ENCODE peak calls at places on chromosomes 5 and 9, in ten cellular contexts. T is GM13976, X is bronchial epithelial cell, R is fibroblast of pulmonary artery, K is heart right ventricle, G is AG09319, E is glutamatergic neuron, P is fibroblast of the aortic adventitia, M is GM12865, S is tibial artery. V is an unnamed sample.

GRCh38 chr9:130711469-130711868 is 17.9 kb downstream of the EXOSC2 start:
- DNase-seq in T (no peak), E (no peak), S (no peak), M (no peak), R (no peak), G (no peak), P (no peak), X (no peak), K (no peak), V (no peak)

GRCh38 chr9:128721487-128722010 is 2.4 kb downstream of the ZDHHC12 start:
- DNase-seq in P (no peak), S (no peak), X (no peak), K (no peak), G (no peak), T (no peak), E (no peak), M (no peak), R (no peak), V (no peak)

GRCh38 chr5:116759860-116760644 is 185.4 kb upstream of the SEMA6A start:
- DNase-seq in R (no peak), E (no peak), P (no peak), S (peak), M (no peak), G (no peak), K (no peak), X (no peak), T (no peak), V (no peak)

GRCh38 chr9:124038239-124038638 is 26.7 kb downstream of the LHX2 start:
- DNase-seq in X (no peak), T (no peak), S (no peak), R (peak), P (no peak), K (no peak), E (no peak), G (no peak), M (no peak), V (no peak)

GRCh38 chr5:1961952-1962595 is 79.3 kb upstream of the IRX4 start:
- DNase-seq in M (no peak), T (no peak), P (no peak), G (no peak), E (no peak), X (no peak), K (no peak), R (no peak), S (no peak), V (no peak)

GRCh38 chr9:110969971-110970381 is 68.3 kb downstream of the LPAR1 start:
- DNase-seq in P (peak), X (peak), G (no peak), E (no peak), K (no peak), S (no peak), R (peak), M (no peak), T (no peak), V (no peak)

GRCh38 chr9:129586241-129586640 is 34.7 kb downstream of the C9orf50 start:
- DNase-seq in K (no peak), M (no peak), E (no peak), T (no peak), G (no peak), P (no peak), R (no peak), S (no peak), X (no peak), V (no peak)

GRCh38 chr9:130461218-130461630 is 16.5 kb downstream of the ASS1 start:
- DNase-seq in G (no peak), T (peak), M (peak), R (peak), K (peak), E (peak), S (no peak), P (peak), X (no peak), V (peak)

GRCh38 chr5:117999939-118000549 is 988.3 kb downstream of the DTWD2 start:
- DNase-seq in T (no peak), M (peak), G (no peak), X (no peak), R (no peak), P (no peak), K (no peak), E (no peak), S (no peak), V (no peak)

GRCh38 chr5:168039485-168040005 is 251.9 kb upstream of the WWC1 start:
- DNase-seq in T (no peak), M (no peak), K (no peak), G (no peak), S (no peak), E (no peak), X (no peak), R (no peak), P (no peak), V (no peak)

GRCh38 chr9:121197135-121197534 is 4.5 kb downstream of the RAB14 start:
- DNase-seq in T (no peak), P (no peak), S (no peak), E (no peak), G (no peak), R (no peak), M (no peak), K (no peak), X (no peak), V (no peak)

GRCh38 chr5:145587308-145588071 is 247.7 kb downstream of the PRELID2 start:
- DNase-seq in X (peak), E (no peak), M (no peak), R (peak), P (peak), T (no peak), S (no peak), K (no peak), G (peak), V (no peak)

GRCh38 chr5:105817906-105818305 is 1852.8 kb downstream of the EFNA5 start:
- DNase-seq in E (no peak), X (no peak), M (no peak), K (no peak), R (no peak), P (no peak), T (no peak), G (no peak), S (no peak), V (no peak)

GRCh38 chr5:176365663-176366574 is 632 bp downstream of the ARL10 start:
- DNase-seq in E (peak), P (peak), S (peak), R (peak), G (peak), M (no peak), T (peak), K (peak), X (peak), V (no peak)

GRCh38 chr9:127204771-127205470 is 59.7 kb upstream of the GARNL3 start:
- DNase-seq in G (no peak), R (peak), E (peak), P (no peak), S (no peak), T (no peak), K (no peak), M (no peak), X (peak), V (no peak)
- TF ChIP-seq CTCF in G (peak), R (peak), E (no peak), P (peak), S (peak), T (peak), K (no peak), M (peak), X (peak), V (no peak)

GRCh38 chr5:55540024-55540423 is 5.3 kb upstream of the PLPP1 start:
- DNase-seq in R (peak), K (no peak), S (no peak), G (no peak), T (no peak), X (peak), M (peak), E (no peak), P (peak), V (no peak)

GRCh38 chr5:55534436-55535198 is at the start of gene PLPP1:
- DNase-seq in K (peak), T (peak), G (peak), M (peak), P (peak), R (peak), E (peak), X (peak), S (peak), V (peak)

GRCh38 chr5:55538621-55539020 is 3.9 kb upstream of the PLPP1 start:
- DNase-seq in P (peak), S (no peak), G (no peak), K (no peak), M (peak), T (peak), E (no peak), X (no peak), R (no peak), V (no peak)

GRCh38 chr5:55533806-55534435 is 843 bp downstream of the PLPP1 start:
- DNase-seq in R (peak), X (peak), S (peak), G (no peak), T (peak), E (peak), K (peak), M (peak), P (peak), V (peak)

DNA sequence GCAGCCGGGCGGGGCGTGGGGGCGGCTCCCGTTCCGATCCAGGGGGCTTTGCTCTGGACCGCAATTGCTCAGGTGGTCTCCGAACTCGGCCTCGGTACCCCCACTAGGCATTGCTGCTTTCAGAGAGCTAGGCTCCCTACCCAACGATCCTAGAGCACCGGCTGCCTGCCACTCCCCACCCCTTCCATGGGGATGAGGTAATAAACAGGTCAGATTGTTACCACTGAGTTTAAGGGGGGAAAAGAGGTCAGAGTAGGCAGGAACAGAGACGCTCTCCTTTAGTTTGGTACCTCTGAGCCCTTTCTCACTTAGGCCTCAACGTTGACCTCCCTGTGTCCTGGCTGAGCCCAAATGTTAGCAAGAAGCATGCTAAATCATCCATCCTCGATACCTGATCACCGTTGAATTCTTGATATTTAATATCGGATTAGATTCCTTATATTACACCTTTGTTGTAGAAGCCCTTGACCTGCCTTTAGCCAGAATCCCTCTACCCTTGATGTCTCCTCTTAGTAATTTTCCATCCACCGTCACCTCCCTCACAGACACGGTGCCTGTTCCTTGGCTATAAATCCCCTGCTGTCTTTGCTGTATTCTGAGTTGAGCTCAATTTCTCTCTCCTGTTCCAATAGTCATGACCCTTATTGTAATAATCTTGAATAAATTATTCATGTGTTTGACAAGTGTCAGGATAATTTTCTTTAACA is 588 bp upstream of the PLPP1 start:
- DNase-seq in E (no peak), T (no peak), K (peak), S (no peak), G (no peak), X (no peak), P (no peak), R (no peak), M (no peak), V (no peak)
- TF ChIP-seq CTCF in E (no peak), T (no peak), K (no peak), S (no peak), G (no peak), X (no peak), P (no peak), R (no peak), M (no peak), V (no peak)

GRCh38 chr9:2050236-2050635 is 35.1 kb downstream of the SMARCA2 start:
- DNase-seq in G (no peak), X (no peak), S (no peak), T (no peak), K (no peak), P (no peak), E (no peak), M (no peak), R (no peak), V (no peak)

GRCh38 chr9:2059131-2059929 is 44.2 kb downstream of the SMARCA2 start:
- DNase-seq in S (no peak), X (no peak), T (no peak), E (no peak), P (no peak), R (no peak), K (no peak), G (no peak), M (no peak), V (no peak)

GRCh38 chr9:2055203-2055658 is 40.1 kb downstream of the SMARCA2 start:
- DNase-seq in R (peak), K (no peak), S (no peak), E (no peak), T (no peak), M (peak), X (peak), G (no peak), P (peak), V (no peak)

GRCh38 chr9:2053883-2054845 is 39.0 kb downstream of the SMARCA2 start:
- DNase-seq in K (no peak), P (peak), M (peak), G (peak), T (peak), S (peak), X (no peak), R (peak), E (no peak), V (no peak)
- TF ChIP-seq CTCF in K (no peak), P (no peak), M (no peak), G (no peak), T (no peak), S (no peak), X (no peak), R (no peak), E (no peak), V (no peak)

GRCh38 chr9:98118640-98119601 is at the start of gene TRIM14:
- DNase-seq in T (peak), R (peak), S (peak), M (peak), G (peak), K (peak), E (peak), X (peak), P (peak), V (peak)

GRCh38 chr9:98124637-98125426 is 5.8 kb upstream of the TRIM14 start:
- DNase-seq in K (no peak), X (no peak), S (no peak), E (no peak), G (no peak), P (no peak), R (no peak), M (no peak), T (no peak), V (no peak)

GRCh38 chr9:98117984-98118639 is 910 bp downstream of the TRIM14 start:
- DNase-seq in E (no peak), G (no peak), S (no peak), R (peak), K (no peak), M (peak), X (peak), P (no peak), T (peak), V (no peak)

GRCh38 chr9:98120476-98120875 is 1.5 kb upstream of the TRIM14 start:
- DNase-seq in S (no peak), K (no peak), G (no peak), X (no peak), M (no peak), E (no peak), P (no peak), T (no peak), R (no peak), V (no peak)

DNA sequence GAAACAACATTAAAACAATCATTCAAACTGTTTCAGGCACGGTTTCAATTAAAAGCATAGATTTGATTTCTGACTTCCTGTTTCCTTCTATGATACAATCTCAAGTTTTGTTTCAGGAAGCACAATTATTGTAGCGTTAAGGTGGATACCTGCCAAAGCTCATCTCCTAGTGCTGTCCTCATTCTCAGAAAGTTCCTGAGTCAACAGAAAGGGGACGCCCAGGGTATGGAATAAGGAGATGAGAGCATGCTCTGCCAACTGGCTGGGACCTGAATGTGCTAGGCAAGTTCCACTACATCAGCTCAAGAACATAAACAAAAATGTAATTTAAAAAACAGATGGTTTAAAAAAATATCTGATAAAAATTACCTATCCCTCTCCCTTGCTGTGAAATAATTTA is 2.1 kb upstream of the TRIM14 start:
- DNase-seq in K (no peak), R (peak), P (no peak), S (no peak), E (no peak), X (peak), T (no peak), M (no peak), G (no peak), V (no peak)
- TF ChIP-seq CTCF in K (no peak), R (peak), P (no peak), S (no peak), E (no peak), X (peak), T (no peak), M (no peak), G (no peak), V (no peak)

GRCh38 chr5:83157120-83157519 is 79.8 kb downstream of the XRCC4 start:
- DNase-seq in G (no peak), S (no peak), M (no peak), R (peak), X (no peak), E (no peak), K (no peak), T (no peak), P (no peak), V (no peak)

GRCh38 chr5:83167506-83167905 is 90.2 kb downstream of the XRCC4 start:
- DNase-seq in M (no peak), E (no peak), T (no peak), X (no peak), K (no peak), P (no peak), S (no peak), R (no peak), G (no peak), V (no peak)

DNA sequence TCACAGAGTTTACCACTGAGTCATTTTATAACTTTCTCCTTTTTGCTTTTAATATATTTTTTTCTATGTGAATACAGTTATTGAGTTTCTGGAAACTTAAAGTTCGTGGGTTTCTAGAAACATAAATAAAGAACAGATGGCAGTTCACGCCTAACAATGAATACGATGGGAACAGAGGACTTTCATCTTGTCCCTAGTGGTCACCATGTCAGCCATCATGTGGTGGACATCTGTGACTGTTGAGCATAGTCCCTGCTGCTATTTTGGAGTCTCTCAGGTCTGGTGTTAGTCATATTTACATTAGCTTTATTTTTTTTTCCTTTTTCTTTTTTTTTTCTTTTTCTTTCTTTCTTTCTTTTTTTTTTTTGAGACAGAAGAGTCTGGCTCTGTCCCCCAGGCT is 85.3 kb downstream of the XRCC4 start:
- DNase-seq in K (no peak), T (no peak), X (no peak), G (no peak), P (no peak), M (no peak), E (peak), S (no peak), R (no peak), V (no peak)
- TF ChIP-seq CTCF in K (no peak), T (no peak), X (no peak), G (no peak), P (no peak), M (no peak), E (peak), S (no peak), R (no peak), V (no peak)

DNA sequence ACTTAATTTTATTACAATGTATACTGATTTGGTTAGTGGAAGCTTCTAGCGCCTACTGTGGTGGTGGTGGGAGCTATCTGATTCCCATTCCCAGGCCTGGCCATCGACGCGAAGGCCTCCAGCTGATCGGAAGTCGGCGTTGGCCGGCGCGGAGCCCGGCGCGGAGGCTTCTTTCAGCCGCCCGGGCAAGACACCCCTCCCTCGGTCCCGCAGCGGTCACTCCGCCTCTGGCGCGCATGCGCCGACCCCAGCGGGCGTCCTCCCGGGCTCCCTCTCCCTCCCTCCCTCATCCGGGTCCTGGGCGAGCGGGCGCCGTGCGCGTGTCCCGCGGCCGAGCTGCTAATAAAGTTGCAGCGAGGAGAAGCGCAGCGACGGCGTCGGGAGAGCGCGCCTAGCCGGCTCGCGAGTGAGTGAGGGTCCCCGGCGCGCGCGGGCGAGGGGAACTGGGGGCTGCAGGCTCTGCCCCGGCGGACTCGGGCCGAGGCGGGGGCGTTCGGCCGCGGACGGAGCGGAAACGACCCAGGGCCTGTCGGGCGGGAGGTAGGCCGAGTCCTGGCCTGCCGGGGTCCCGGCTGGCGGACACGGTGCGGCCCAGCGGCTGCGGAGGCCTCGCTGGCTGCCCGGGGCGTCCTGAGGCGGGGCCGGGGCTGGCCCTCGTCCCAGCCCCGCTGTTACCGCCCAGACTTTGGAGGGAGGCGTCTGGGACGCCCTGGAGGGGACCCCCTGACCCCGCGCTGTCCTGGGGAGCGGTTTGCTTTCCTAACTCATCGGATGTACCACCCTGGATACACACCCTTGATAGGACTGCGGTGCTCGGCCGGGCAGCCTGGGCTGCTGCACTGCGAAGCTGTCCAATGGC is at the start of gene SMAD5:
- DNase-seq in T (peak), E (peak), M (peak), S (peak), P (peak), K (peak), R (peak), X (peak), G (peak), V (peak)
- TF ChIP-seq CTCF in T (no peak), E (no peak), M (no peak), S (no peak), P (no peak), K (no peak), R (no peak), X (no peak), G (no peak), V (no peak)

DNA sequence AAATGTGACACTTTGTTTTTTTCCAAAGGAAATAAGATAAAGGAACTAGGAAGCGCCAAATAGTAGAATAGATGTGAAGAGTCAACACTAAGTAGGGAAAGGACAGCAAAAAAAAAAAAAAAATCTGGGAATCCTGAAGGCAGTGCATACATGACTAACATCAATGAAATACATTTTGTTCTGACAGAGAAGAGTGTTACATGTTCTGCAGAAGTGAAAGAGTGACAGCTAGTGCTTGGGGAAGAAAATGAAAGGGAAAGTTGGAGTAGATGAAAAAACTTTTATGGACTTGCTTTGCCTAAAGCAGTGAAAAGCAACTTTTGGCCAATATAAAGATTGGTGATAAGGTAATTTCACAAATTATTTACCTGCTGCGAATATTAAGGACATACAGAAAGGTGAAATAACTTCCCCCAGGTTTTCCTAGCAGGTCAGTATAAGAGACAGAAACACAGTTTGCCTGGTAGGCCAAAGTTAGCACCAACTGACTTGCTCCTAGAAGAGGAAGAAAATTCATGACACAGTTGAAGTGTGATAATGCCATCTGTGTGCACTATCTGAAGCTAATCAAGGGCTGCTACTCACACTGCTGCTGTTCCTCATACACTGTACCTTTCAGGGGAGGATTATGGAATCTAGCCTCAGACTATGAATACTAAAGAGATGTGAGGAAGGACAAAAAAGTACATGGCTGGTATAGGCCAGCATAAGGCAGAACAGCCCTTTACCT is 38.6 kb downstream of the RANBP6 start:
- DNase-seq in T (peak), X (no peak), P (no peak), G (no peak), E (no peak), M (peak), R (no peak), K (no peak), S (no peak), V (no peak)
- TF ChIP-seq CTCF in T (peak), X (no peak), P (no peak), G (no peak), E (no peak), M (peak), R (no peak), K (no peak), S (no peak), V (no peak)

GRCh38 chr5:29001666-29002065 is 1963.3 kb upstream of the CDH9 start:
- DNase-seq in M (no peak), R (no peak), P (no peak), E (no peak), G (no peak), T (no peak), X (no peak), S (no peak), K (no peak), V (no peak)
- TF ChIP-seq CTCF in M (no peak), R (no peak), P (no peak), E (no peak), G (no peak), T (no peak), X (no peak), S (no peak), K (no peak), V (no peak)

V was measured in lung.